ENCODE peak calls at places on chromosomes 5 and 9, in six cellular contexts. L is A549, Y is HepG2, G is SK-N-SH, M is K562, W is GM12878. T is an unnamed sample.
A peak's percentile ranks its signal among the peaks of the same experiment; 100 is the strongest.

GRCh38 chr9:121686930-121687541 is 35.6 kb downstream of the DAB2IP start:
- DNase-seq in L (peak; percentile 79), Y (peak; percentile 63), G (peak; percentile 85), M (peak; percentile 80), W (peak; percentile 8), T (no peak)

GRCh38 chr5:170597109-170597741 is 93.4 kb downstream of the KCNIP1 start:
- DNase-seq in L (no peak), Y (no peak), G (peak; percentile 72), M (no peak), W (no peak), T (no peak)

GRCh38 chr5:71456362-71456743 is 902 bp downstream of the BDP1 start:
- DNase-seq in L (no peak), Y (no peak), G (no peak), M (no peak), W (no peak), T (no peak)

GRCh38 chr9:137113385-137114159 is 961 bp downstream of the DPP7 start:
- DNase-seq in L (no peak), Y (no peak), G (peak; percentile 76), M (peak; percentile 65), W (no peak), T (no peak)

GRCh38 chr5:166123698-166124097 is 2167.7 kb upstream of the WWC1 start:
- DNase-seq in L (no peak), Y (no peak), G (peak; percentile 41), M (no peak), W (no peak), T (no peak)

GRCh38 chr9:78133751-78134150 is 102.1 kb upstream of the CEP78 start:
- DNase-seq in L (no peak), Y (no peak), G (no peak), M (no peak), W (no peak), T (no peak)

GRCh38 chr5:52015760-52016159 is 632.5 kb downstream of the ISL1 start:
- DNase-seq in L (no peak), Y (peak; percentile 27), G (no peak), M (no peak), W (no peak), T (no peak)

GRCh38 chr9:87122947-87123685 is 175.8 kb upstream of the GAS1 start:
- DNase-seq in L (no peak), Y (no peak), G (no peak), M (no peak), W (no peak), T (no peak)

GRCh38 chr5:177479774-177480173 is 6.3 kb upstream of the DBN1 start:
- DNase-seq in L (no peak), Y (no peak), G (peak; percentile 75), M (no peak), W (no peak), T (no peak)

GRCh38 chr5:139454568-139455290 is 7.8 kb downstream of the ECSCR start:
- DNase-seq in L (no peak), Y (no peak), G (no peak), M (no peak), W (no peak), T (no peak)

GRCh38 chr5:170404398-170404797 is 15.2 kb upstream of the KCNMB1 start:
- DNase-seq in L (no peak), Y (no peak), G (no peak), M (no peak), W (no peak), T (no peak)

GRCh38 chr5:10498350-10498749 is 56.7 kb downstream of the ROPN1L start:
- DNase-seq in L (no peak), Y (no peak), G (no peak), M (no peak), W (no peak), T (no peak)

GRCh38 chr9:120610975-120611689 is 31.2 kb upstream of the CDK5RAP2 start:
- DNase-seq in L (no peak), Y (peak; percentile 29), G (no peak), M (peak; percentile 17), W (no peak), T (no peak)

GRCh38 chr5:109453251-109453650 is 43.5 kb upstream of the PJA2 start:
- DNase-seq in L (no peak), Y (no peak), G (no peak), M (no peak), W (no peak), T (no peak)

GRCh38 chr5:109448838-109449237 is 39.1 kb upstream of the PJA2 start:
- DNase-seq in L (no peak), Y (no peak), G (no peak), M (no peak), W (no peak), T (no peak)

GRCh38 chr5:109452661-109453060 is 42.9 kb upstream of the PJA2 start:
- DNase-seq in L (no peak), Y (no peak), G (no peak), M (no peak), W (no peak), T (no peak)

GRCh38 chr5:109450129-109450877 is 40.5 kb upstream of the PJA2 start:
- DNase-seq in L (no peak), Y (no peak), G (no peak), M (no peak), W (no peak), T (no peak)

DNA sequence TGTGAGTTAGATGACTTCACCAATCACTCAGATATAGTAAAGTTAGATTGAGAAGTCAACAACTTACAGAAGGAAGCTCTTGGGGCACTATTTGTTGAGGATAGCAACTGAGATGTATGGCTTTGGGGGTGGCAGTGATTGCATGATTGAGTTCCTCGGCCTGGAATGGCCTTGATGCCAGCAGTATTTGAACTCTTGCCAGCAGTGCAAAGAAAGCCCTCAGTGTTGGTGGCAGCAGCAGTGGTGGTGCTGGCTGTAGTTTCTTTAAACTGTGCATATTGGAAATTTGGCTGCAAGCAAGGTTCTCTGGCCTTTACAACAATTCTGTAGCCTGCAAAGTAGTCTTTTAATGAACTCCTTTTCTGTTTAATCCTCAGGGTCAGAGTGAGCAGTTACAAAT is 41.4 kb upstream of the PJA2 start:
- DNase-seq in L (no peak), Y (no peak), G (no peak), M (no peak), W (no peak), T (no peak)
- TF ChIP-seq CHD2 in L (no peak), Y (no peak), G (no peak), M (no peak), W (no peak), T (no peak)

DNA sequence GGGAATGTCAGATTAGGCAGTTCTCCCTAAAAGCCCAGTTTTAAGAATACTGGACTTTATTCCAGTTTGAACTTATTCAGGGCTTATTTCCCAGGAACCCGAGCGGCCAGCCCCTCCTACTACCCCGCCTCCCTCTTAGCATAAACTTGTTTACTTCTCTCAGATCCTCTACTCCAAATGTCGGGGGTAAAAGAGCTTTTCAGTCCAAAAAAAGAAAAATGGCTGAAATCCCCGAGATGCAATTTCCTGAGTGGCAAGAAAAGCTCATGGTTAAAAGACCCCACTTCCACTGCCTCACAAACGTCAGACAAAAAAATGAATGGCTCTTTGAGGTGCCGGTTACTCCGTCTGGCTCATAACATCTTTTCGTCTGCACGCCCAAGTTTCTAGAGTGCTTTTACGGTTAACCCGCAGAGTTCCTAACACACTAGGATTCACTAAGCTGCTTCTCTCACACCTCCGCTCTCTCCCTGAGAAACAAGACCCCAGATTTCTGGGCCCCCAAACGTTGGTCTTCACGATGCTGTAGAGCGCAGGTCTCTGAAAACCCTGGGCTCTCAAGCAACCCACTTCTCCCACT is 404 bp downstream of the BRD8 start:
- DNase-seq in L (peak; percentile 43), Y (peak; percentile 23), G (peak; percentile 55), M (peak; percentile 65), W (no peak), T (no peak)
- TF ChIP-seq CHD2 in L (no peak), Y (no peak), G (no peak), M (no peak), W (no peak), T (no peak)

DNA sequence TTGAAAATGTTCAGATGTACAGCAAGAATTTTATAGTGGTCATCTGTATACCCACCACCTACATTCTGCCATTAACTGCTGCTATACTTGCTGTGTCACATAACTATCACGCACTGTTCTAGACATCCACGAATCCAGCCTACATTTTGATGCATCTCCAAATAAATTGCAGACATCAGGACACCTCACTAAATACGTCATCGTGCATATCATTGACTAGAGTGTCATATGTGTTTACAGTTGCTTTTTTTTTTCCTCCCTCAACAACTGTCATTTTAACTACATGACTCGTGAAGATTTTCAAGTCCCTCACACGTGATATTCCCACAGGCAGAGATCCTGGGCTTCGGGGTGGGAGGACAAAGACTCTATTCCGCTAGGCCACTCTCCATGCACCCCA is 972 bp downstream of the PCYOX1L start:
- DNase-seq in L (no peak), Y (no peak), G (no peak), M (no peak), W (no peak), T (no peak)
- TF ChIP-seq CHD2 in L (no peak), Y (no peak), G (no peak), M (no peak), W (no peak), T (no peak)

GRCh38 chr9:27341545-27342294 is 44.8 kb upstream of the EQTN start:
- DNase-seq in L (no peak), Y (no peak), G (no peak), M (no peak), W (no peak), T (no peak)
- TF ChIP-seq CHD2 in L (no peak), Y (no peak), G (no peak), M (no peak), W (no peak), T (no peak)

GRCh38 chr5:37772255-37772654 is 67.6 kb downstream of the GDNF start:
- DNase-seq in L (no peak), Y (no peak), G (no peak), M (no peak), W (no peak), T (no peak)
- TF ChIP-seq CHD2 in L (no peak), Y (no peak), G (no peak), M (no peak), W (no peak), T (no peak)

DNA sequence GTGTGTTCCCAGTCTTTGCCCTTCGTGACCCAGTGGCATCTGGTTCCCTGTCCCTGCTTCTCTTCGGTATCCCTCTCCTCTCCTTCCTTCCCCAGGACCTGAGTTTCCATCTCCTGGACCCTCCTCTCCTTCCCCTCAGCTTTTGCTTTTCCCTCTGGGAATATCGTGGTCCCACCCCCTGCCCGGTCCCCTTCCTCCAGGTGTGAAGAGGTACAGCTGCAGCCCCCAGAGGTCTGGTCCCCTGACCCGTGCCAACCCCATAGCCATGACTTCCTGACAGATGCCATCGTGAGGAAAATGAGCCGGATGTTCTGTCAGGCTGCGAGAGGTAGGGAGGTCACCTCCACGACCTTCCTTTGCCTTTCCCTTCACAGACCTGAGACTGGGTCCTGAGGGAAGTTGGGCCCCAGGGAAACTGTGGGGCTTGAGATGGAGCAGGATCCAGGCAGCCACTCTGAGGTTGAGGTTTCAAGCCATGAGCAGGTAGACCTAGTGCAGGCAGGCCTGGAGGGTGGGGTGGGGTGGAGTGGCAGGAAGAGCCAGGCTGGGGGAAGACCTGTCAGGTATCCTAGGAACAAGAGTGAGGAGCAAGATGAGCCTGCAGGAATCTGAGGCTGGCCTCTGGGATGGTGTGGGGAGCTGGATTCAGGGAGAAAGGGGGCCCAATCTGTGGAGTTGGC is 10.1 kb downstream of the RACK1 start:
- DNase-seq in L (no peak), Y (no peak), G (peak; percentile 41), M (no peak), W (no peak), T (no peak)
- TF ChIP-seq CHD2 in L (no peak), Y (no peak), G (no peak), M (no peak), W (no peak), T (no peak)

T was measured in H1.